ENCODE peak calls at places on chromosomes 4 and X, in ten cellular contexts. V is posterior vena cava; F is iris pigment epithelial cell; C is stimulated activated CD4-positive, alpha-beta T cell treated with anti-CD3 and anti-CD28 coated beads, Interleukin-2, amount 100 ng/mL, for 24 hours; Z is GM23338; L is left colon; I is BE2C; H is fibroblast of pulmonary artery; P is kidney tubule cell; T is immature natural killer cell. Q is an unnamed sample.

GRCh38 chrX:68894513-68895338 is 65.9 kb downstream of the EFNB1 start:
- DNase-seq in V (peak), F (peak), C (peak), Z (peak), L (peak), I (peak), H (peak), P (peak), T (peak), Q (peak)

GRCh38 chr4:114964016-114964415 is 149.4 kb downstream of the NDST4 start:
- DNase-seq in V (no peak), F (no peak), C (no peak), Z (no peak), L (no peak), I (no peak), H (no peak), P (no peak), T (no peak), Q (no peak)

GRCh38 chrX:48958635-48959094 is 1.3 kb upstream of the OTUD5 start:
- DNase-seq in V (no peak), F (peak), C (no peak), Z (peak), L (peak), I (peak), H (peak), P (peak), T (no peak), Q (peak)

GRCh38 chr4:101977096-101977495 is 186.6 kb downstream of the BANK1 start:
- DNase-seq in V (peak), F (peak), C (no peak), Z (no peak), L (no peak), I (no peak), H (peak), P (peak), T (no peak), Q (peak)

GRCh38 chrX:78066110-78066509 is 37.9 kb upstream of the PGK1 start:
- DNase-seq in V (no peak), F (peak), C (no peak), Z (no peak), L (no peak), I (no peak), H (peak), P (peak), T (no peak), Q (no peak)

GRCh38 chr4:114688063-114688462 is 89.5 kb downstream of the UGT8 start:
- DNase-seq in V (no peak), F (no peak), C (no peak), Z (no peak), L (no peak), I (no peak), H (no peak), P (no peak), T (no peak), Q (no peak)

GRCh38 chr4:184357164-184357563 is 117.2 kb downstream of the IRF2 start:
- DNase-seq in V (no peak), F (no peak), C (no peak), Z (no peak), L (no peak), I (no peak), H (no peak), P (no peak), T (no peak), Q (no peak)

GRCh38 chrX:52346462-52347165 is 22.2 kb upstream of the XAGE2 start:
- DNase-seq in V (no peak), F (no peak), C (peak), Z (no peak), L (no peak), I (no peak), H (no peak), P (peak), T (no peak), Q (peak)

GRCh38 chr4:181432347-181432746 is 810.9 kb upstream of the TENM3 start:
- DNase-seq in V (no peak), F (no peak), C (no peak), Z (peak), L (no peak), I (peak), H (no peak), P (no peak), T (no peak), Q (no peak)

GRCh38 chr4:139943277-139943676 is 210.7 kb downstream of the MAML3 start:
- DNase-seq in V (no peak), F (peak), C (no peak), Z (peak), L (no peak), I (no peak), H (no peak), P (no peak), T (no peak), Q (no peak)

GRCh38 chr4:137367608-137368007 is 164.7 kb downstream of the PCDH18 start:
- DNase-seq in V (no peak), F (peak), C (no peak), Z (no peak), L (no peak), I (no peak), H (peak), P (no peak), T (no peak), Q (peak)

GRCh38 chrX:153824348-153824747 is 6.0 kb downstream of the PDZD4 start:
- DNase-seq in V (no peak), F (no peak), C (no peak), Z (no peak), L (no peak), I (no peak), H (no peak), P (no peak), T (no peak), Q (no peak)

GRCh38 chr4:149522031-149522430 is 293.6 kb downstream of the IQCM start:
- DNase-seq in V (no peak), F (no peak), C (no peak), Z (no peak), L (no peak), I (no peak), H (no peak), P (no peak), T (no peak), Q (peak)

GRCh38 chr4:1323635-1324442 is 23.2 kb upstream of the UVSSA start:
- DNase-seq in V (peak), F (peak), C (no peak), Z (no peak), L (no peak), I (no peak), H (peak), P (peak), T (no peak), Q (peak)

GRCh38 chr4:169254546-169254983 is 16.2 kb downstream of the SH3RF1 start:
- DNase-seq in V (no peak), F (peak), C (no peak), Z (no peak), L (no peak), I (peak), H (peak), P (peak), T (no peak), Q (peak)

GRCh38 chr4:100790838-100791615 is 273.2 kb upstream of the EMCN start:
- DNase-seq in V (no peak), F (no peak), C (no peak), Z (peak), L (no peak), I (no peak), H (no peak), P (no peak), T (no peak), Q (no peak)

GRCh38 chrX:33128048-33128805 is 83.1 kb downstream of the DMD start:
- DNase-seq in V (no peak), F (no peak), C (no peak), Z (no peak), L (no peak), I (no peak), H (no peak), P (no peak), T (no peak), Q (no peak)

GRCh38 chr4:166064706-166065105 is 191.7 kb downstream of the TLL1 start:
- DNase-seq in V (no peak), F (no peak), C (no peak), Z (no peak), L (no peak), I (no peak), H (no peak), P (no peak), T (no peak), Q (no peak)

GRCh38 chr4:158535130-158535614 is 13.5 kb downstream of the RXFP1 start:
- DNase-seq in V (no peak), F (peak), C (peak), Z (no peak), L (no peak), I (no peak), H (peak), P (peak), T (no peak), Q (peak)

GRCh38 chr4:2341911-2342652 is 76.4 kb downstream of the ZFYVE28 start:
- DNase-seq in V (no peak), F (no peak), C (no peak), Z (no peak), L (no peak), I (no peak), H (no peak), P (no peak), T (no peak), Q (no peak)

GRCh38 chr4:81106150-81106549 is 75.6 kb downstream of the BMP3 start:
- DNase-seq in V (no peak), F (no peak), C (no peak), Z (no peak), L (no peak), I (no peak), H (no peak), P (peak), T (no peak), Q (no peak)

GRCh38 chrX:370244-370962 is 16.3 kb downstream of the PPP2R3B start:
- DNase-seq in V (no peak), F (no peak), C (no peak), Z (peak), L (no peak), I (no peak), H (no peak), P (no peak), T (no peak), Q (no peak)

GRCh38 chr4:148795156-148795864 is 353.1 kb upstream of the NR3C2 start:
- DNase-seq in V (no peak), F (peak), C (no peak), Z (peak), L (no peak), I (no peak), H (peak), P (peak), T (no peak), Q (no peak)